ENCODE peak calls at places on chromosomes 11 and 22, in four cellular contexts. D is Right ventricle myocardium inferior; O is HFFc6; R is effector memory CD4-positive, alpha-beta T cell. J is an unnamed sample.

GRCh38 chr22:43163241-43163795 is 12.0 kb downstream of the TSPO start:
- DNase-seq in O (no peak), D (no peak), R (no peak), J (no peak)

GRCh38 chr11:14626650-14627049 is 17.0 kb upstream of the PDE3B start:
- DNase-seq in R (no peak), D (no peak), O (no peak), J (no peak)

GRCh38 chr22:27669798-27670599 is 131.6 kb downstream of the MN1 start:
- DNase-seq in D (no peak), R (no peak), O (no peak), J (no peak)

GRCh38 chr22:25360411-25360810 is 141.0 kb downstream of the CRYBB2 start:
- DNase-seq in D (no peak), O (no peak), R (no peak), J (no peak)

GRCh38 chr11:123194308-123195181 is 503 bp downstream of the CLMP start:
- DNase-seq in R (no peak), O (peak), D (peak), J (no peak)

GRCh38 chr11:6746086-6746618 is 25.6 kb downstream of the OR2AG2 start:
- DNase-seq in R (peak), D (no peak), O (no peak), J (no peak)

GRCh38 chr22:33605201-33605600 is 315.1 kb downstream of the LARGE1 start:
- DNase-seq in D (no peak), O (no peak), R (no peak), J (no peak)

GRCh38 chr11:117466966-117467365 is 139.3 kb downstream of the CEP164 start:
- DNase-seq in R (no peak), O (no peak), D (no peak), J (no peak)

GRCh38 chr11:101866619-101867491 is 48.0 kb upstream of the CEP126 start:
- DNase-seq in R (no peak), O (peak), D (no peak), J (no peak)

GRCh38 chr11:35524780-35525179 is 636 bp downstream of the PAMR1 start:
- DNase-seq in O (peak), D (no peak), R (no peak), J (no peak)

GRCh38 chr22:37566329-37566837 is 6.1 kb downstream of the CDC42EP1 start:
- DNase-seq in R (peak), O (no peak), D (peak), J (no peak)

GRCh38 chr11:134040386-134041297 is 28.2 kb upstream of the JAM3 start:
- DNase-seq in R (no peak), O (no peak), D (no peak), J (no peak)

GRCh38 chr11:125903753-125904659 is at the start of gene DDX25:
- DNase-seq in D (no peak), R (peak), O (no peak), J (no peak)

GRCh38 chr22:39350803-39351688 is 1.3 kb downstream of the SYNGR1 start:
- DNase-seq in R (no peak), D (no peak), O (no peak), J (no peak)

GRCh38 chr11:3184732-3185347 is 19.7 kb upstream of the OSBPL5 start:
- DNase-seq in D (no peak), R (no peak), O (no peak), J (no peak)

GRCh38 chr11:46392421-46393230 is 1.1 kb upstream of the CHRM4 start:
- DNase-seq in R (peak), D (peak), O (peak), J (no peak)

GRCh38 chr11:47186937-47187681 is 875 bp upstream of the PACSIN3 start:
- DNase-seq in O (no peak), R (peak), D (peak), J (peak)

GRCh38 chr11:68406318-68407313 is 53.9 kb upstream of the PPP6R3 start:
- DNase-seq in R (no peak), O (no peak), D (peak), J (no peak)

GRCh38 chr22:19120829-19121630 is 1.2 kb downstream of the DGCR2 start:
- DNase-seq in O (peak), R (no peak), D (no peak), J (no peak)

GRCh38 chr11:125251956-125252355 is 87.4 kb downstream of the PKNOX2 start:
- DNase-seq in R (no peak), D (no peak), O (no peak), J (no peak)

GRCh38 chr11:115104851-115105453 is 399.3 kb downstream of the CADM1 start:
- DNase-seq in D (no peak), R (no peak), O (no peak), J (no peak)

GRCh38 chr22:44193537-44193896 is 12.8 kb downstream of the PARVG start:
- DNase-seq in R (no peak), O (no peak), D (no peak), J (no peak)

GRCh38 chr22:20001082-20001638 is 15.5 kb downstream of the ARVCF start:
- DNase-seq in O (no peak), R (no peak), D (no peak), J (no peak)

GRCh38 chr11:119764108-119764874 is 35.3 kb upstream of the NECTIN1 start:
- DNase-seq in D (peak), O (peak), R (no peak), J (peak)